ENCODE peak calls at places on chromosomes 12 and 14, in five cellular contexts. R, I, L, K and T are unnamed samples.
A peak's percentile ranks its signal among the peaks of the same experiment; 100 is the strongest.

GRCh38 chr12:132154941-132155770 is 10.9 kb downstream of the NOC4L start:
- DNase-seq in R (no peak), I (no peak), L (no peak), K (no peak), T (peak; percentile 20)

GRCh38 chr12:21296751-21297406 is 37.8 kb downstream of the SLCO1A2 start:
- DNase-seq in R (no peak), I (peak; percentile 1), L (no peak), K (peak; percentile 28), T (no peak)

GRCh38 chr12:68391905-68392304 is 59.7 kb upstream of the MDM1 start:
- DNase-seq in R (no peak), I (no peak), L (no peak), K (no peak), T (no peak)

GRCh38 chr12:7118914-7119313 is 9.8 kb downstream of the RBP5 start:
- DNase-seq in R (no peak), I (no peak), L (no peak), K (no peak), T (no peak)

GRCh38 chr14:32559048-32559447 is 229.9 kb downstream of the AKAP6 start:
- DNase-seq in R (no peak), I (no peak), L (no peak), K (no peak), T (no peak)

GRCh38 chr12:45969084-45969483 is 21.3 kb downstream of the SCAF11 start:
- DNase-seq in R (no peak), I (no peak), L (no peak), K (peak; percentile 40), T (no peak)

GRCh38 chr12:79737875-79738718 is 47.3 kb upstream of the PAWR start:
- DNase-seq in R (peak; percentile 49), I (no peak), L (no peak), K (peak; percentile 76), T (no peak)

GRCh38 chr12:127388985-127389384 is 878.0 kb upstream of the TMEM132C start:
- DNase-seq in R (no peak), I (no peak), L (no peak), K (no peak), T (no peak)

GRCh38 chr14:82075566-82075965 is 541.9 kb upstream of the SEL1L start:
- DNase-seq in R (peak; percentile 30), I (no peak), L (no peak), K (no peak), T (no peak)

GRCh38 chr12:42039146-42039545 is 105.5 kb downstream of the GXYLT1 start:
- DNase-seq in R (no peak), I (no peak), L (no peak), K (peak; percentile 31), T (no peak)

GRCh38 chr14:58965601-58966000 is 222.9 kb upstream of the DAAM1 start:
- DNase-seq in R (no peak), I (no peak), L (no peak), K (no peak), T (no peak)

GRCh38 chr14:64706119-64706465 is 1.9 kb downstream of the PLEKHG3 start:
- DNase-seq in R (peak; percentile 9), I (no peak), L (no peak), K (no peak), T (no peak)

GRCh38 chr14:52049721-52050588 is 18.9 kb downstream of the NID2 start:
- DNase-seq in R (no peak), I (no peak), L (no peak), K (no peak), T (no peak)

GRCh38 chr12:51874013-51874412 is 13.9 kb upstream of the ANKRD33 start:
- DNase-seq in R (no peak), I (no peak), L (no peak), K (no peak), T (no peak)

GRCh38 chr12:122874081-122874480 is 21.8 kb downstream of the VPS37B start:
- DNase-seq in R (no peak), I (peak; percentile 27), L (no peak), K (no peak), T (peak; percentile 50)

GRCh38 chr12:56833780-56834179 is 70.7 kb downstream of the HSD17B6 start:
- DNase-seq in R (no peak), I (no peak), L (no peak), K (no peak), T (no peak)

GRCh38 chr14:57013987-57014386 is 203.7 kb upstream of the OTX2 start:
- DNase-seq in R (no peak), I (no peak), L (no peak), K (no peak), T (no peak)

GRCh38 chr12:24600996-24601395 is 347.9 kb downstream of the BCAT1 start:
- DNase-seq in R (no peak), I (no peak), L (no peak), K (peak; percentile 81), T (no peak)

GRCh38 chr12:85836716-85837100 is 499 bp upstream of the RASSF9 start:
- DNase-seq in R (no peak), I (no peak), L (no peak), K (no peak), T (no peak)

GRCh38 chr14:104512771-104513640 is 66.6 kb upstream of the C14orf180 start:
- DNase-seq in R (no peak), I (no peak), L (no peak), K (no peak), T (no peak)

GRCh38 chr14:73133795-73134194 is 2.5 kb upstream of the PSEN1 start:
- DNase-seq in R (no peak), I (no peak), L (no peak), K (no peak), T (no peak)

GRCh38 chr12:47775100-47775911 is 2.3 kb downstream of the SLC48A1 start:
- DNase-seq in R (no peak), I (no peak), L (no peak), K (peak; percentile 50), T (no peak)

GRCh38 chr12:84135879-84136278 is 776.7 kb downstream of the SLC6A15 start:
- DNase-seq in R (no peak), I (no peak), L (no peak), K (no peak), T (no peak)

GRCh38 chr12:89084751-89085150 is 267.6 kb downstream of the DUSP6 start:
- DNase-seq in R (no peak), I (no peak), L (no peak), K (peak; percentile 88), T (no peak)

GRCh38 chr14:38108681-38109080 is 99.0 kb upstream of the SSTR1 start:
- DNase-seq in R (no peak), I (no peak), L (no peak), K (peak; percentile 75), T (no peak)

GRCh38 chr14:80211143-80212024 is at the start of gene DIO2:
- DNase-seq in R (peak; percentile 25), I (no peak), L (no peak), K (peak; percentile 20), T (no peak)

GRCh38 chr12:116717466-116718457 is 20.1 kb downstream of the SPRING1 start:
- DNase-seq in R (peak; percentile 30), I (no peak), L (peak; percentile 77), K (peak; percentile 77), T (no peak)

GRCh38 chr14:77562681-77563080 is 53.8 kb downstream of the SPTLC2 start:
- DNase-seq in R (no peak), I (no peak), L (no peak), K (peak; percentile 93), T (no peak)

GRCh38 chr12:96219700-96220206 is 25.6 kb downstream of the ELK3 start:
- DNase-seq in R (no peak), I (no peak), L (no peak), K (peak; percentile 93), T (no peak)

GRCh38 chr12:96220902-96221301 is 26.7 kb downstream of the ELK3 start:
- DNase-seq in R (no peak), I (no peak), L (no peak), K (peak; percentile 62), T (no peak)

GRCh38 chr12:96218989-96219678 is 25.0 kb downstream of the ELK3 start:
- DNase-seq in R (no peak), I (no peak), L (no peak), K (no peak), T (no peak)

GRCh38 chr12:96223411-96224218 is 29.4 kb downstream of the ELK3 start:
- DNase-seq in R (no peak), I (no peak), L (no peak), K (no peak), T (no peak)

GRCh38 chr12:96221391-96221790 is 27.2 kb downstream of the ELK3 start:
- DNase-seq in R (no peak), I (no peak), L (no peak), K (no peak), T (no peak)
- H3K27ac ChIP-seq in R (no peak overlapping the region), I (no peak overlapping the region), L (no peak overlapping the region), K (peak overlapping the region; percentile 91), T (no peak overlapping the region)

GRCh38 chr12:11706509-11707331 is 57.2 kb downstream of the ETV6 start:
- DNase-seq in R (peak; percentile 41), I (no peak), L (no peak), K (peak; percentile 45), T (no peak)
- H3K4me1 ChIP-seq in R (peaks cover 61% of the 10 kb centered on the region), I (no peaks in the 10 kb centered on the region), L (no peaks in the 10 kb centered on the region), K (no peaks in the 10 kb centered on the region), T (no peaks in the 10 kb centered on the region)

DNA sequence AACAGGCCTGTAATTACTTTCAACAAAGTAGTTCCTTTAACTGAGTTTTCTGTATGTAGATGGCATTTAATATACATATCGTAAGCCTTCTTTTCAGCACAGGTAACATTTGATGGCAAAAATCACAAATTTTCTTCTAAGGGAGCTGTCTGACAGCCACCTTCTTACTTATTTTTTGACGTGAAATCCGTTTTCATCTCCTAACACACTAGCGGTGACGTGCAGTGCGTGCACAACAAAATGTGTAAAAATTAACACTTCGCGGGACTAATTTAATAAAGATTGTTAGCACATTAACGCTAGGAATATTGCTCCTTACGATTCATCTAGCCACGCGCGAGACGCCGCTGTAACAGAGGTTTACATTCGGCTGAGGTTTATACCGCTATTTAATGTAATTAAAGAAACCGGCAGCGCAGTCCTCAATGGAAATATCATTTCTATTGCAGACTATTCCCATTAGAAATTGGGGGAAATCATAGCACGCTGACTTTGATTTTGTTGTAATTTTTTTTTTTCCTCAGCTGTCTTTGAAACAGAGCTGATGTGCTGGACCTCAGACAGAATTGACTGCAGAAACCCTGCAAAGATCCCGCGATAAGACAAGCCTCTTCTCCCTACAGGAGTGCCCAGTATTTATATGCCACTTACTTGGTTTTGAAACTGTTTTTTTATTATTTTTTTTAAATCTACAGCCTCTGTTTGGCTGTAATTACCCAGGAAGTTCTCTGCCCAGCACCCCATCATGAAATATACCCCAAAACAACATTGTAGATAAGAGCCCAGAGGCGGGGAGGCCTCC is 31.3 kb downstream of the BCL11B start:
- DNase-seq in R (no peak), I (peak; percentile 55), L (no peak), K (no peak), T (no peak)
- H3K27ac ChIP-seq in R (no peak overlapping the region), I (peak overlapping the region; percentile 64), L (no peak overlapping the region), K (no peak overlapping the region), T (peak overlapping the region; percentile 79)

DNA sequence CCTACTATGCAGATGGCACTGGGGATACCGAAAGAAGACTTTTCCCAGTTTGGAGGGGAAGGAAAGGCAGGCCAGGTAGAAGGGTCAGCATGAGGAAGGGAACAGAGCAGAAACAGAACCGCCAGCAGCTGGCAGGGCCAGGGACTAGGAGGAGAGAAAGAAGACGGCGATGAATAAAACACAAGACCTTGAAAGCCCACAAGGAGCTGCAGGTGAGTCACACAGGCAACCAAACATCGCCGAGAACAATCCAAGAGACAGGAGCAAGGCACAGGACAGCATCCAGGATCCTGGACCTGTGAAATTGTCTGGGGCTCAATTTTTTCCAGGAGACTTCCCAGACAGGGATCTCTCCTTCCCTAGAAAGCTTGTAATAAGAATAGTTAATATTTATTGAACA is 47.3 kb downstream of the NUAK1 start:
- DNase-seq in R (no peak), I (no peak), L (no peak), K (no peak), T (no peak)
- H3K4me1 ChIP-seq in R (peaks cover 15% of the 10 kb centered on the region), I (no peaks in the 10 kb centered on the region), L (peaks cover 31% of the 10 kb centered on the region), K (peaks cover 10% of the 10 kb centered on the region), T (no peaks in the 10 kb centered on the region)